ENCODE peak calls at places on chromosome 15, in five cellular contexts. One of them, this sample, is unnamed.

GRCh38 chr15:99016680-99017321 is 9.2 kb upstream of the PGPEP1L start:
- DNase-seq in adrenal gland: no peak
- DNase-seq in cardiac muscle cell: no peak
- DNase-seq in CD8-positive, alpha-beta T cell: no peak
- DNase-seq in Panc1: peak; percentile 50
- DNase-seq in this sample: no peak

GRCh38 chr15:42079401-42079908 is 14.9 kb downstream of the PLA2G4D start:
- DNase-seq in adrenal gland: no peak
- DNase-seq in cardiac muscle cell: no peak
- DNase-seq in CD8-positive, alpha-beta T cell: no peak
- DNase-seq in Panc1: no peak
- DNase-seq in this sample: no peak

GRCh38 chr15:68417051-68417450 is 14.9 kb downstream of the ITGA11 start:
- DNase-seq in adrenal gland: no peak
- DNase-seq in cardiac muscle cell: no peak
- DNase-seq in CD8-positive, alpha-beta T cell: no peak
- DNase-seq in Panc1: no peak
- DNase-seq in this sample: no peak

GRCh38 chr15:57769266-57769665 is 62.8 kb downstream of the POLR2M start:
- DNase-seq in adrenal gland: no peak
- DNase-seq in cardiac muscle cell: no peak
- DNase-seq in CD8-positive, alpha-beta T cell: no peak
- DNase-seq in Panc1: no peak
- DNase-seq in this sample: peak; percentile 10

GRCh38 chr15:68990755-68991500 is 23.6 kb upstream of the NOX5 start:
- DNase-seq in adrenal gland: no peak
- DNase-seq in cardiac muscle cell: peak; percentile 38
- DNase-seq in CD8-positive, alpha-beta T cell: no peak
- DNase-seq in Panc1: no peak
- DNase-seq in this sample: no peak

GRCh38 chr15:53586815-53587214 is 172.6 kb downstream of the WDR72 start:
- DNase-seq in adrenal gland: peak; percentile 30
- DNase-seq in cardiac muscle cell: peak; percentile 60
- DNase-seq in CD8-positive, alpha-beta T cell: no peak
- DNase-seq in Panc1: no peak
- DNase-seq in this sample: peak; percentile 38

GRCh38 chr15:56964182-56964581 is 45.7 kb downstream of the TCF12 start:
- DNase-seq in adrenal gland: no peak
- DNase-seq in cardiac muscle cell: no peak
- DNase-seq in CD8-positive, alpha-beta T cell: no peak
- DNase-seq in Panc1: no peak
- DNase-seq in this sample: no peak

GRCh38 chr15:97684249-97684648 is 276.3 kb upstream of the ARRDC4 start:
- DNase-seq in adrenal gland: no peak
- DNase-seq in cardiac muscle cell: no peak
- DNase-seq in CD8-positive, alpha-beta T cell: no peak
- DNase-seq in Panc1: no peak
- DNase-seq in this sample: no peak

GRCh38 chr15:69996842-69997478 is 100.8 kb downstream of the TLE3 start:
- DNase-seq in adrenal gland: no peak
- DNase-seq in cardiac muscle cell: no peak
- DNase-seq in CD8-positive, alpha-beta T cell: no peak
- DNase-seq in Panc1: no peak
- DNase-seq in this sample: no peak

GRCh38 chr15:99157456-99157855 is 52.6 kb downstream of the SYNM start:
- DNase-seq in adrenal gland: no peak
- DNase-seq in cardiac muscle cell: no peak
- DNase-seq in CD8-positive, alpha-beta T cell: no peak
- DNase-seq in Panc1: no peak
- DNase-seq in this sample: no peak

GRCh38 chr15:60076055-60076454 is 71.9 kb downstream of the FOXB1 start:
- DNase-seq in adrenal gland: no peak
- DNase-seq in cardiac muscle cell: no peak
- DNase-seq in CD8-positive, alpha-beta T cell: no peak
- DNase-seq in Panc1: no peak
- DNase-seq in this sample: no peak
- H3K4me1 ChIP-seq in adrenal gland: no peaks in the 10 kb centered on the region
- H3K4me1 ChIP-seq in cardiac muscle cell: no peaks in the 10 kb centered on the region
- H3K4me1 ChIP-seq in CD8-positive, alpha-beta T cell: peaks cover 5% of the 10 kb centered on the region
- H3K4me1 ChIP-seq in Panc1: peaks cover 10% of the 10 kb centered on the region
- H3K4me1 ChIP-seq in this sample: no peaks in the 10 kb centered on the region

DNA sequence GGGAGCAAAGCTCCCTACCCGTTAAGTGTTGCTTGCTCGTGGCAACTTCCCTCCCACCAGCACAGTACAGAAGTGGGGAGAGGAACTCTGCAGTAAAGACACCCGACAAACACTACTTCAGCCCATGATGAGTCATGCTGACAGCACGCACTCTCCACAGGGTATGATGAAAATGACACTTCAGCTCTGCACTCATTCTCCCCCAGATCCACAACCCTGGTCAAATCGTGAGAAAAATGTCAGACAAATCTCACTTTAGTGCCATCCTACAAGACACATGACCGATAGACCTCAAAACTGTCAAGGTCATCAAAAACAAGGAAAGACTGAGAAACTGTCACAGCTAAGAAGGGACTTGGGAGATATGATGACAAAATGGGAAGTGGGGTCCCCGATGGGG is 278.9 kb downstream of the OCA2 start:
- DNase-seq in adrenal gland: no peak
- DNase-seq in cardiac muscle cell: no peak
- DNase-seq in CD8-positive, alpha-beta T cell: no peak
- DNase-seq in Panc1: no peak
- DNase-seq in this sample: no peak
- TF ChIP-seq CTCF in adrenal gland: no peak
- TF ChIP-seq CTCF in cardiac muscle cell: no peak
- TF ChIP-seq CTCF in CD8-positive, alpha-beta T cell: no peak
- TF ChIP-seq CTCF in Panc1: no peak
- TF ChIP-seq CTCF in this sample: no peak

DNA sequence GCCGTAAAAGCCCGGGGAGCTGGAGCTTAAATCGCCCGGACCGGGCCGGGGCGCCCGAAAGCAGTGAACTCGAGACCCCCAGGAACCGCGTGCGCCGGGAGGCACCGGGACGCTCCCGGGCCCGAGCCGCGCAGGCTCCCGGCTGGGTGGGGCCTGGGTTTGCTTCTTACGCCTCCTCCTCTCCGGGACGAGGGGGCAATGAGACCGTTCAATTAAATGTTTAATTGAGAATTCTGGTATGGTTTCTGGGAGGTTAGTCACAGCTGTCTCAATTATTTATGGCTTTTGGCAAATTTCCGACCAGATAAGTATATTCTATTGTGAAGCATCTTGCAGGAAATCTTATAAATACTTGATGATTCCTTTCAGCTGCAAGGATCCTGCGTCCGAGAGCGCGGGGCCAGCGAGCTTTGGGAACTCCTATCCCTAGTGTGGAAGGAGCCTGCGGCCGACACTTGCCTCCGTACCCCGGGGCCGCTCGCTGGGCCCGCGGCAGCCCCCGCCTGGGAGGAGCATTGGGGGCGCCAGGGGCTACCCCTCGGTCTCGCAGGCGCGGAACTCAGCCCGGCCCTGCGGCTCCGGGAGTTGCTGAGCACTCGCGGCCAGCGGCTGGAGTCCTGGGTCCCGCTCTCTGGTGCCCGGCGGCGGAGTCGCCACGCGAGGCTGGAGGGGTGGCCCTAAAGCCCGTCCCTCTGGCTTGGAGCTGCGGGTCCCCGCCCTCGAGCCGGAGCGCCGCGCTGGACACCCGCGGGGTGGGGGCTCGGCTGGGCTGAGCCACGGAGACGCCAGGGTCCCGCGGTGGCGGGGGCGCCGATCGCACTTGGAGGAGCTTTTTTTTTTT is 10.3 kb downstream of the ISL2 start:
- DNase-seq in adrenal gland: no peak
- DNase-seq in cardiac muscle cell: peak; percentile 55
- DNase-seq in CD8-positive, alpha-beta T cell: no peak
- DNase-seq in Panc1: no peak
- DNase-seq in this sample: no peak
- H3K27ac ChIP-seq in adrenal gland: no peak overlapping the region
- H3K27ac ChIP-seq in cardiac muscle cell: no peak overlapping the region
- H3K27ac ChIP-seq in CD8-positive, alpha-beta T cell: no peak overlapping the region
- H3K27ac ChIP-seq in Panc1: peak overlapping the region; percentile 70
- H3K27ac ChIP-seq in this sample: no peak overlapping the region

GRCh38 chr15:84910928-84911623 is 26.6 kb downstream of the SLC28A1 start:
- DNase-seq in adrenal gland: no peak
- DNase-seq in cardiac muscle cell: no peak
- DNase-seq in CD8-positive, alpha-beta T cell: no peak
- DNase-seq in Panc1: no peak
- DNase-seq in this sample: no peak
- H3K4me1 ChIP-seq in adrenal gland: peaks cover 46% of the 10 kb centered on the region
- H3K4me1 ChIP-seq in cardiac muscle cell: peaks cover 19% of the 10 kb centered on the region
- H3K4me1 ChIP-seq in CD8-positive, alpha-beta T cell: no peaks in the 10 kb centered on the region
- H3K4me1 ChIP-seq in Panc1: peaks cover 33% of the 10 kb centered on the region
- H3K4me1 ChIP-seq in this sample: peaks cover 6% of the 10 kb centered on the region

DNA sequence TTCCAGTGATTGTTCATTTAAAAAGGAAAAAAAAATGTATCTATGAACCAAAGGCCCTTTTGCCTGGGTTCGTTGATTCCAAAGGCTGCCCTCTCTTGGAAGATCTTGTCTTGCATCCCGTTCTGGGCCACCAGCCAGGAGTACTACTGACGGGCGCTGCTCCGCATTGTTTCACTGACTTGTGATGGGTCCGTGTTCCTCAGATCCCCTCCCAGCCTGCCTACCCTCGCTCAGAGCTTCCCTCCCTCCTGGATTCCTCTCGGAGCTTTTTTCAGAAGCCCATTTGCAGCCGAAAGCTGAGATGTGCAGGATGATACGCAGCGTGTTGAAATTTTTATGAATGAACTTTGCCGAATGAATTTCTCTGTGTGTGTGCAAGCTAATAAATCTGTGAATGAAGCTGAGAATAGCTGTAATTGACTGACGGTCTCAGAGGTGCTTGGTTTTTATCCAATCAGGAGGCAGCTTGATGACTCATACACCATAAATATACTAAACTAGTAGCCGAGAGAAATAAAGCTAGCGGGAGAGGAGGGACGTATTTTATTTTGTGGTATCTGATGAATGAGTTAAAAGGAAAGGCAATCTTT is at the start of gene SHC4:
- DNase-seq in adrenal gland: peak; percentile 73
- DNase-seq in cardiac muscle cell: peak; percentile 67
- DNase-seq in CD8-positive, alpha-beta T cell: no peak
- DNase-seq in Panc1: no peak
- DNase-seq in this sample: peak; percentile 84
- TF ChIP-seq CTCF in adrenal gland: no peak
- TF ChIP-seq CTCF in cardiac muscle cell: peak; percentile 38
- TF ChIP-seq CTCF in CD8-positive, alpha-beta T cell: no peak
- TF ChIP-seq CTCF in Panc1: peak; percentile 17
- TF ChIP-seq CTCF in this sample: no peak

GRCh38 chr15:31474059-31474868 is 147.6 kb downstream of the KLF13 start:
- DNase-seq in adrenal gland: no peak
- DNase-seq in cardiac muscle cell: no peak
- DNase-seq in CD8-positive, alpha-beta T cell: no peak
- DNase-seq in Panc1: no peak
- DNase-seq in this sample: no peak
- H3K27ac ChIP-seq in adrenal gland: no peak overlapping the region
- H3K27ac ChIP-seq in cardiac muscle cell: no peak overlapping the region
- H3K27ac ChIP-seq in CD8-positive, alpha-beta T cell: peak overlapping the region; percentile 52
- H3K27ac ChIP-seq in Panc1: no peak overlapping the region
- H3K27ac ChIP-seq in this sample: no peak overlapping the region

GRCh38 chr15:90493647-90494046 is 36.1 kb upstream of the CRTC3 start:
- DNase-seq in adrenal gland: no peak
- DNase-seq in cardiac muscle cell: no peak
- DNase-seq in CD8-positive, alpha-beta T cell: no peak
- DNase-seq in Panc1: no peak
- DNase-seq in this sample: no peak

GRCh38 chr15:90487186-90487585 is 42.5 kb upstream of the CRTC3 start:
- DNase-seq in adrenal gland: no peak
- DNase-seq in cardiac muscle cell: no peak
- DNase-seq in CD8-positive, alpha-beta T cell: no peak
- DNase-seq in Panc1: no peak
- DNase-seq in this sample: no peak

GRCh38 chr15:90495067-90495466 is 34.7 kb upstream of the CRTC3 start:
- DNase-seq in adrenal gland: no peak
- DNase-seq in cardiac muscle cell: no peak
- DNase-seq in CD8-positive, alpha-beta T cell: no peak
- DNase-seq in Panc1: no peak
- DNase-seq in this sample: no peak

GRCh38 chr15:90489514-90489913 is 40.2 kb upstream of the CRTC3 start:
- DNase-seq in adrenal gland: no peak
- DNase-seq in cardiac muscle cell: no peak
- DNase-seq in CD8-positive, alpha-beta T cell: no peak
- DNase-seq in Panc1: no peak
- DNase-seq in this sample: no peak

GRCh38 chr15:90489944-90490343 is 39.8 kb upstream of the CRTC3 start:
- DNase-seq in adrenal gland: no peak
- DNase-seq in cardiac muscle cell: no peak
- DNase-seq in CD8-positive, alpha-beta T cell: no peak
- DNase-seq in Panc1: no peak
- DNase-seq in this sample: no peak
- H3K4me1 ChIP-seq in adrenal gland: no peaks in the 10 kb centered on the region
- H3K4me1 ChIP-seq in cardiac muscle cell: peaks cover 1% of the 10 kb centered on the region
- H3K4me1 ChIP-seq in CD8-positive, alpha-beta T cell: peaks cover 16% of the 10 kb centered on the region
- H3K4me1 ChIP-seq in Panc1: no peaks in the 10 kb centered on the region
- H3K4me1 ChIP-seq in this sample: no peaks in the 10 kb centered on the region

GRCh38 chr15:63010386-63010785 is 32.2 kb upstream of the TPM1 start:
- DNase-seq in adrenal gland: no peak
- DNase-seq in cardiac muscle cell: no peak
- DNase-seq in CD8-positive, alpha-beta T cell: no peak
- DNase-seq in Panc1: no peak
- DNase-seq in this sample: no peak

GRCh38 chr15:63014578-63014977 is 28.0 kb upstream of the TPM1 start:
- DNase-seq in adrenal gland: no peak
- DNase-seq in cardiac muscle cell: no peak
- DNase-seq in CD8-positive, alpha-beta T cell: no peak
- DNase-seq in Panc1: no peak
- DNase-seq in this sample: no peak

GRCh38 chr15:63010920-63011693 is 31.4 kb upstream of the TPM1 start:
- DNase-seq in adrenal gland: no peak
- DNase-seq in cardiac muscle cell: no peak
- DNase-seq in CD8-positive, alpha-beta T cell: no peak
- DNase-seq in Panc1: no peak
- DNase-seq in this sample: no peak

GRCh38 chr15:63013052-63013808 is 29.3 kb upstream of the TPM1 start:
- DNase-seq in adrenal gland: no peak
- DNase-seq in cardiac muscle cell: no peak
- DNase-seq in CD8-positive, alpha-beta T cell: no peak
- DNase-seq in Panc1: no peak
- DNase-seq in this sample: no peak

DNA sequence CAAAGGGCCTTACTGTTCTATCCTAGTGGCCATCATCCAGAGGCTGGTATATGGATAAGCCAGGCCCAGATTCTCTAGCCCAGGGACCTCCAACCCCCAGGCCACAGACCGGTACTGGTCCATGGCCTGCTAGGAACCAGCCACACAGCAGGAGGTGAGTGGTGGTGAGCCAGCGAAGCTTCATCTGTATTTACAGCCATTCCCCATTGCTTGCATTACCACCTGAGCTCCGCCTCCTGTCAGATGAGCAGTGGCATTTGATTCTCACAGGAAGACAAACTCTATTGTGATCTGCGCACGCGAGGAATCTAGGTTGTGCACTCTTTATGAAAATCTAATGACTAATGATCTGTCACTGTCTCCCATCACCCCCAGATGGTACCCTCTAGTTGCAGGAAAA is 30.1 kb upstream of the TPM1 start:
- DNase-seq in adrenal gland: no peak
- DNase-seq in cardiac muscle cell: no peak
- DNase-seq in CD8-positive, alpha-beta T cell: no peak
- DNase-seq in Panc1: no peak
- DNase-seq in this sample: no peak
- TF ChIP-seq CTCF in adrenal gland: no peak
- TF ChIP-seq CTCF in cardiac muscle cell: no peak
- TF ChIP-seq CTCF in CD8-positive, alpha-beta T cell: no peak
- TF ChIP-seq CTCF in Panc1: no peak
- TF ChIP-seq CTCF in this sample: no peak